ENCODE peak calls at places on chromosomes 5 and 9, in nine cellular contexts. One of them, this sample, is unnamed.

GRCh38 chr9:80127920-80128319 is 556.2 kb downstream of the TLE4 start:
- DNase-seq in cardiac muscle cell: no peak
- DNase-seq in CD4-positive, CD25-positive, alpha-beta regulatory T cell: no peak
- DNase-seq in Panc1: no peak
- DNase-seq in brain microvascular endothelial cell: no peak
- DNase-seq in mammary epithelial cell: no peak
- DNase-seq in suprapubic skin: no peak
- DNase-seq in uterus: no peak
- DNase-seq in HL-60: no peak
- DNase-seq in this sample: no peak

GRCh38 chr5:172137046-172137445 is 51.0 kb downstream of the STK10 start:
- DNase-seq in suprapubic skin: no peak
- DNase-seq in brain microvascular endothelial cell: no peak
- DNase-seq in mammary epithelial cell: no peak
- DNase-seq in CD4-positive, CD25-positive, alpha-beta regulatory T cell: no peak
- DNase-seq in cardiac muscle cell: no peak
- DNase-seq in Panc1: no peak
- DNase-seq in uterus: no peak
- DNase-seq in HL-60: no peak
- DNase-seq in this sample: no peak

GRCh38 chr5:138408023-138408422 is 30.8 kb upstream of the REEP2 start:
- DNase-seq in Panc1: no peak
- DNase-seq in brain microvascular endothelial cell: no peak
- DNase-seq in cardiac muscle cell: no peak
- DNase-seq in HL-60: no peak
- DNase-seq in uterus: no peak
- DNase-seq in mammary epithelial cell: no peak
- DNase-seq in suprapubic skin: no peak
- DNase-seq in CD4-positive, CD25-positive, alpha-beta regulatory T cell: peak; percentile 7
- DNase-seq in this sample: peak; percentile 45

GRCh38 chr9:128078504-128079434 is 10.7 kb downstream of the SLC25A25 start:
- DNase-seq in uterus: no peak
- DNase-seq in suprapubic skin: no peak
- DNase-seq in Panc1: no peak
- DNase-seq in brain microvascular endothelial cell: peak; percentile 56
- DNase-seq in CD4-positive, CD25-positive, alpha-beta regulatory T cell: no peak
- DNase-seq in HL-60: no peak
- DNase-seq in mammary epithelial cell: peak; percentile 50
- DNase-seq in cardiac muscle cell: peak; percentile 54
- DNase-seq in this sample: peak; percentile 96

GRCh38 chr5:154189256-154189818 is 1.2 kb upstream of the GALNT10 start:
- DNase-seq in brain microvascular endothelial cell: no peak
- DNase-seq in uterus: no peak
- DNase-seq in Panc1: no peak
- DNase-seq in cardiac muscle cell: peak; percentile 5
- DNase-seq in HL-60: no peak
- DNase-seq in suprapubic skin: no peak
- DNase-seq in CD4-positive, CD25-positive, alpha-beta regulatory T cell: no peak
- DNase-seq in mammary epithelial cell: no peak
- DNase-seq in this sample: peak; percentile 48

GRCh38 chr5:135157421-135158314 is 123.6 kb upstream of the PITX1 start:
- DNase-seq in suprapubic skin: no peak
- DNase-seq in CD4-positive, CD25-positive, alpha-beta regulatory T cell: no peak
- DNase-seq in mammary epithelial cell: peak; percentile 24
- DNase-seq in Panc1: no peak
- DNase-seq in brain microvascular endothelial cell: no peak
- DNase-seq in HL-60: no peak
- DNase-seq in uterus: no peak
- DNase-seq in cardiac muscle cell: no peak
- DNase-seq in this sample: no peak

GRCh38 chr9:95036676-95037075 is 280.8 kb downstream of the FANCC start:
- DNase-seq in cardiac muscle cell: no peak
- DNase-seq in uterus: no peak
- DNase-seq in HL-60: no peak
- DNase-seq in mammary epithelial cell: no peak
- DNase-seq in CD4-positive, CD25-positive, alpha-beta regulatory T cell: no peak
- DNase-seq in brain microvascular endothelial cell: no peak
- DNase-seq in suprapubic skin: no peak
- DNase-seq in Panc1: no peak
- DNase-seq in this sample: no peak

GRCh38 chr5:175700991-175701390 is 43.1 kb downstream of the HRH2 start:
- DNase-seq in Panc1: peak; percentile 10
- DNase-seq in suprapubic skin: peak; percentile 52
- DNase-seq in uterus: no peak
- DNase-seq in brain microvascular endothelial cell: peak; percentile 4
- DNase-seq in CD4-positive, CD25-positive, alpha-beta regulatory T cell: no peak
- DNase-seq in mammary epithelial cell: no peak
- DNase-seq in cardiac muscle cell: peak; percentile 3
- DNase-seq in HL-60: no peak
- DNase-seq in this sample: no peak

GRCh38 chr9:34084562-34084961 is 35.9 kb upstream of the UBAP2 start:
- DNase-seq in Panc1: no peak
- DNase-seq in uterus: peak; percentile 28
- DNase-seq in suprapubic skin: no peak
- DNase-seq in HL-60: no peak
- DNase-seq in CD4-positive, CD25-positive, alpha-beta regulatory T cell: no peak
- DNase-seq in brain microvascular endothelial cell: no peak
- DNase-seq in mammary epithelial cell: no peak
- DNase-seq in cardiac muscle cell: peak; percentile 54
- DNase-seq in this sample: no peak

GRCh38 chr5:42274913-42275312 is 148.3 kb upstream of the GHR start:
- DNase-seq in suprapubic skin: no peak
- DNase-seq in mammary epithelial cell: no peak
- DNase-seq in brain microvascular endothelial cell: no peak
- DNase-seq in cardiac muscle cell: no peak
- DNase-seq in HL-60: no peak
- DNase-seq in uterus: no peak
- DNase-seq in Panc1: no peak
- DNase-seq in CD4-positive, CD25-positive, alpha-beta regulatory T cell: no peak
- DNase-seq in this sample: no peak

GRCh38 chr5:97839338-97840081 is 656.5 kb upstream of the RIOK2 start:
- DNase-seq in brain microvascular endothelial cell: peak; percentile 49
- DNase-seq in mammary epithelial cell: peak; percentile 23
- DNase-seq in HL-60: no peak
- DNase-seq in Panc1: peak; percentile 28
- DNase-seq in cardiac muscle cell: peak; percentile 43
- DNase-seq in suprapubic skin: no peak
- DNase-seq in uterus: no peak
- DNase-seq in CD4-positive, CD25-positive, alpha-beta regulatory T cell: no peak
- DNase-seq in this sample: peak; percentile 73

GRCh38 chr9:83920469-83920941 is 727 bp downstream of the KIF27 start:
- DNase-seq in CD4-positive, CD25-positive, alpha-beta regulatory T cell: no peak
- DNase-seq in uterus: peak; percentile 58
- DNase-seq in mammary epithelial cell: peak; percentile 63
- DNase-seq in Panc1: peak; percentile 52
- DNase-seq in HL-60: no peak
- DNase-seq in cardiac muscle cell: peak; percentile 50
- DNase-seq in suprapubic skin: no peak
- DNase-seq in brain microvascular endothelial cell: no peak
- DNase-seq in this sample: peak; percentile 77

GRCh38 chr9:1871486-1872181 is 143.5 kb upstream of the SMARCA2 start:
- DNase-seq in uterus: no peak
- DNase-seq in CD4-positive, CD25-positive, alpha-beta regulatory T cell: no peak
- DNase-seq in cardiac muscle cell: peak; percentile 12
- DNase-seq in mammary epithelial cell: no peak
- DNase-seq in HL-60: no peak
- DNase-seq in suprapubic skin: no peak
- DNase-seq in brain microvascular endothelial cell: no peak
- DNase-seq in Panc1: no peak
- DNase-seq in this sample: no peak

GRCh38 chr9:28866951-28867350 is 1293.7 kb upstream of the C9orf72 start:
- DNase-seq in CD4-positive, CD25-positive, alpha-beta regulatory T cell: no peak
- DNase-seq in HL-60: no peak
- DNase-seq in brain microvascular endothelial cell: no peak
- DNase-seq in cardiac muscle cell: no peak
- DNase-seq in suprapubic skin: no peak
- DNase-seq in mammary epithelial cell: no peak
- DNase-seq in Panc1: no peak
- DNase-seq in uterus: no peak
- DNase-seq in this sample: no peak

GRCh38 chr5:153276151-153276550 is 214.3 kb upstream of the GRIA1 start:
- DNase-seq in Panc1: no peak
- DNase-seq in suprapubic skin: no peak
- DNase-seq in CD4-positive, CD25-positive, alpha-beta regulatory T cell: no peak
- DNase-seq in mammary epithelial cell: peak; percentile 35
- DNase-seq in HL-60: peak; percentile 2
- DNase-seq in cardiac muscle cell: peak; percentile 33
- DNase-seq in uterus: no peak
- DNase-seq in brain microvascular endothelial cell: peak; percentile 2
- DNase-seq in this sample: no peak

GRCh38 chr9:35820076-35820475 is 5.2 kb upstream of the HINT2 start:
- DNase-seq in cardiac muscle cell: peak; percentile 72
- DNase-seq in mammary epithelial cell: peak; percentile 61
- DNase-seq in HL-60: no peak
- DNase-seq in suprapubic skin: no peak
- DNase-seq in CD4-positive, CD25-positive, alpha-beta regulatory T cell: no peak
- DNase-seq in uterus: no peak
- DNase-seq in brain microvascular endothelial cell: peak; percentile 69
- DNase-seq in Panc1: no peak
- DNase-seq in this sample: no peak

GRCh38 chr9:15078345-15078744 is 168.1 kb upstream of the FREM1 start:
- DNase-seq in cardiac muscle cell: no peak
- DNase-seq in Panc1: no peak
- DNase-seq in CD4-positive, CD25-positive, alpha-beta regulatory T cell: no peak
- DNase-seq in HL-60: no peak
- DNase-seq in mammary epithelial cell: no peak
- DNase-seq in suprapubic skin: no peak
- DNase-seq in uterus: no peak
- DNase-seq in brain microvascular endothelial cell: no peak
- DNase-seq in this sample: peak; percentile 3

GRCh38 chr5:142900926-142901325 is 130.7 kb downstream of the ARHGAP26 start:
- DNase-seq in CD4-positive, CD25-positive, alpha-beta regulatory T cell: no peak
- DNase-seq in brain microvascular endothelial cell: peak; percentile 54
- DNase-seq in cardiac muscle cell: peak; percentile 65
- DNase-seq in mammary epithelial cell: peak; percentile 81
- DNase-seq in HL-60: no peak
- DNase-seq in suprapubic skin: no peak
- DNase-seq in uterus: no peak
- DNase-seq in Panc1: no peak
- DNase-seq in this sample: no peak

DNA sequence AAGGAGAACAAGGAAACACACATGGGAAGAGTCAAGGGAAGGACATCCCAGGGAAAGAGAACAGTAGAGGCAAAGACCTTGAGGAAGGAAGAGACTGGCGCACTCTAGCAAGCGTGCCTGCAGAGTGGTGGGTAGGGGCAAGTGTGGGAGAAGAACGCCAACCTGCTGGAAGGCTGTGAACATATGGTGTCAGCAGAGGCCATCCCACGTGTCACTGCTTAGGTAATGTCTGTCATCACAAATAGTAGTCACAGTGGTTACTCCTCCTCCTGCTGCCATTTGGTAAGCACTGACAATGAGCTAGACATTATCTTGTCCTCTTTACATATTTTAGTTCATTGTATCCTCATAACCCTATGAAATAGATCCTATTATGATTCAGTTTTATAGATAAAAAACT is 206.4 kb upstream of the TRIM32 start:
- DNase-seq in mammary epithelial cell: no peak
- DNase-seq in uterus: no peak
- DNase-seq in suprapubic skin: no peak
- DNase-seq in cardiac muscle cell: no peak
- DNase-seq in HL-60: no peak
- DNase-seq in Panc1: no peak
- DNase-seq in CD4-positive, CD25-positive, alpha-beta regulatory T cell: no peak
- DNase-seq in brain microvascular endothelial cell: no peak
- DNase-seq in this sample: no peak
- H3K4me3 ChIP-seq in mammary epithelial cell: no peak overlapping the region
- H3K4me3 ChIP-seq in uterus: no peak overlapping the region
- H3K4me3 ChIP-seq in suprapubic skin: no peak overlapping the region
- H3K4me3 ChIP-seq in cardiac muscle cell: no peak overlapping the region
- H3K4me3 ChIP-seq in HL-60: no peak overlapping the region
- H3K4me3 ChIP-seq in Panc1: no peak overlapping the region
- H3K4me3 ChIP-seq in CD4-positive, CD25-positive, alpha-beta regulatory T cell: no peak overlapping the region
- H3K4me3 ChIP-seq in brain microvascular endothelial cell: no peak overlapping the region
- H3K4me3 ChIP-seq in this sample: no peak overlapping the region

GRCh38 chr5:58060971-58061370 is 398.9 kb downstream of the PLK2 start:
- DNase-seq in CD4-positive, CD25-positive, alpha-beta regulatory T cell: no peak
- DNase-seq in mammary epithelial cell: no peak
- DNase-seq in HL-60: no peak
- DNase-seq in cardiac muscle cell: peak; percentile 53
- DNase-seq in uterus: no peak
- DNase-seq in Panc1: no peak
- DNase-seq in brain microvascular endothelial cell: peak; percentile 23
- DNase-seq in suprapubic skin: no peak
- DNase-seq in this sample: no peak
- H3K27ac ChIP-seq in CD4-positive, CD25-positive, alpha-beta regulatory T cell: no peak overlapping the region
- H3K27ac ChIP-seq in mammary epithelial cell: no peak overlapping the region
- H3K27ac ChIP-seq in HL-60: no peak overlapping the region
- H3K27ac ChIP-seq in cardiac muscle cell: no peak overlapping the region
- H3K27ac ChIP-seq in uterus: no peak overlapping the region
- H3K27ac ChIP-seq in Panc1: peak overlapping the region; percentile 40
- H3K27ac ChIP-seq in brain microvascular endothelial cell: no peak overlapping the region
- H3K27ac ChIP-seq in suprapubic skin: no peak overlapping the region
- H3K27ac ChIP-seq in this sample: no peak overlapping the region

GRCh38 chr9:135088348-135088978 is 995 bp downstream of the OLFM1 start:
- DNase-seq in Panc1: no peak
- DNase-seq in brain microvascular endothelial cell: no peak
- DNase-seq in mammary epithelial cell: no peak
- DNase-seq in CD4-positive, CD25-positive, alpha-beta regulatory T cell: no peak
- DNase-seq in cardiac muscle cell: no peak
- DNase-seq in suprapubic skin: no peak
- DNase-seq in uterus: no peak
- DNase-seq in HL-60: no peak
- DNase-seq in this sample: no peak
- H3K4me3 ChIP-seq in Panc1: no peak overlapping the region
- H3K4me3 ChIP-seq in brain microvascular endothelial cell: no peak overlapping the region
- H3K4me3 ChIP-seq in mammary epithelial cell: no peak overlapping the region
- H3K4me3 ChIP-seq in CD4-positive, CD25-positive, alpha-beta regulatory T cell: no peak overlapping the region
- H3K4me3 ChIP-seq in cardiac muscle cell: peak overlapping the region; percentile 20
- H3K4me3 ChIP-seq in suprapubic skin: peak overlapping the region; percentile 50
- H3K4me3 ChIP-seq in uterus: peak overlapping the region; percentile 1
- H3K4me3 ChIP-seq in HL-60: no peak overlapping the region
- H3K4me3 ChIP-seq in this sample: no peak overlapping the region

GRCh38 chr5:59186623-59187022 is 603.7 kb downstream of the RAB3C start:
- DNase-seq in suprapubic skin: no peak
- DNase-seq in HL-60: no peak
- DNase-seq in CD4-positive, CD25-positive, alpha-beta regulatory T cell: no peak
- DNase-seq in uterus: no peak
- DNase-seq in brain microvascular endothelial cell: no peak
- DNase-seq in mammary epithelial cell: no peak
- DNase-seq in Panc1: no peak
- DNase-seq in cardiac muscle cell: no peak
- DNase-seq in this sample: no peak
- H3K27ac ChIP-seq in suprapubic skin: no peak overlapping the region
- H3K27ac ChIP-seq in HL-60: no peak overlapping the region
- H3K27ac ChIP-seq in CD4-positive, CD25-positive, alpha-beta regulatory T cell: no peak overlapping the region
- H3K27ac ChIP-seq in uterus: no peak overlapping the region
- H3K27ac ChIP-seq in brain microvascular endothelial cell: no peak overlapping the region
- H3K27ac ChIP-seq in mammary epithelial cell: no peak overlapping the region
- H3K27ac ChIP-seq in Panc1: no peak overlapping the region
- H3K27ac ChIP-seq in cardiac muscle cell: no peak overlapping the region
- H3K27ac ChIP-seq in this sample: no peak overlapping the region

GRCh38 chr5:66057239-66057638 is 86.9 kb upstream of the SREK1 start:
- DNase-seq in HL-60: no peak
- DNase-seq in brain microvascular endothelial cell: no peak
- DNase-seq in Panc1: no peak
- DNase-seq in cardiac muscle cell: no peak
- DNase-seq in uterus: no peak
- DNase-seq in suprapubic skin: no peak
- DNase-seq in CD4-positive, CD25-positive, alpha-beta regulatory T cell: no peak
- DNase-seq in mammary epithelial cell: no peak
- DNase-seq in this sample: no peak
- H3K4me3 ChIP-seq in HL-60: no peak overlapping the region
- H3K4me3 ChIP-seq in brain microvascular endothelial cell: no peak overlapping the region
- H3K4me3 ChIP-seq in Panc1: no peak overlapping the region
- H3K4me3 ChIP-seq in cardiac muscle cell: no peak overlapping the region
- H3K4me3 ChIP-seq in uterus: no peak overlapping the region
- H3K4me3 ChIP-seq in suprapubic skin: no peak overlapping the region
- H3K4me3 ChIP-seq in CD4-positive, CD25-positive, alpha-beta regulatory T cell: no peak overlapping the region
- H3K4me3 ChIP-seq in mammary epithelial cell: no peak overlapping the region
- H3K4me3 ChIP-seq in this sample: no peak overlapping the region

GRCh38 chr5:458547-459353 is 15.8 kb downstream of the EXOC3 start:
- DNase-seq in HL-60: no peak
- DNase-seq in cardiac muscle cell: no peak
- DNase-seq in Panc1: no peak
- DNase-seq in suprapubic skin: peak; percentile 77
- DNase-seq in uterus: peak; percentile 9
- DNase-seq in brain microvascular endothelial cell: no peak
- DNase-seq in CD4-positive, CD25-positive, alpha-beta regulatory T cell: no peak
- DNase-seq in mammary epithelial cell: peak; percentile 94
- DNase-seq in this sample: no peak
- H3K27ac ChIP-seq in HL-60: no peak overlapping the region
- H3K27ac ChIP-seq in cardiac muscle cell: no peak overlapping the region
- H3K27ac ChIP-seq in Panc1: no peak overlapping the region
- H3K27ac ChIP-seq in suprapubic skin: peak overlapping the region; percentile 73
- H3K27ac ChIP-seq in uterus: no peak overlapping the region
- H3K27ac ChIP-seq in brain microvascular endothelial cell: no peak overlapping the region
- H3K27ac ChIP-seq in CD4-positive, CD25-positive, alpha-beta regulatory T cell: no peak overlapping the region
- H3K27ac ChIP-seq in mammary epithelial cell: peak overlapping the region; percentile 91
- H3K27ac ChIP-seq in this sample: no peak overlapping the region